ENCODE peak calls at places on chromosome 5, in nine cellular contexts. P is heart left ventricle, A is IMR-90, N is HCT116, Q is adrenal gland, S is esophagus muscularis mucosa, T is A549, U is uterus, F is sigmoid colon. W is an unnamed sample. For H3K9me3, the result is how much of the 10 kb centered on the place peaks cover.

GRCh38 chr5:57412010-57412409 is 70.6 kb downstream of the ACTBL2 start:
- DNase-seq in F (no peak), A (peak), Q (no peak), U (no peak), P (no peak), N (no peak), T (no peak), S (no peak), W (no peak)

GRCh38 chr5:74085782-74086181 is 459.8 kb downstream of the ARHGEF28 start:
- DNase-seq in Q (no peak), A (no peak), S (peak), N (no peak), T (no peak), F (no peak), U (no peak), P (no peak), W (no peak)

GRCh38 chr5:38463634-38464521 is 92.6 kb downstream of the LIFR start:
- DNase-seq in F (peak), P (no peak), N (peak), Q (peak), U (peak), T (peak), S (peak), A (peak), W (no peak)

GRCh38 chr5:143229896-143230675 is 173.4 kb downstream of the NR3C1 start:
- DNase-seq in F (peak), T (no peak), Q (no peak), P (peak), U (no peak), N (no peak), A (no peak), S (no peak), W (no peak)

GRCh38 chr5:145521066-145521465 is 314.1 kb downstream of the PRELID2 start:
- DNase-seq in S (no peak), F (no peak), A (no peak), P (no peak), U (no peak), N (no peak), T (no peak), Q (no peak), W (no peak)

GRCh38 chr5:116789522-116789921 is 214.9 kb upstream of the SEMA6A start:
- DNase-seq in N (no peak), F (no peak), Q (no peak), A (no peak), S (no peak), U (no peak), P (no peak), T (no peak), W (no peak)

GRCh38 chr5:72427488-72428437 is 79.4 kb downstream of the ZNF366 start:
- DNase-seq in T (no peak), S (no peak), A (peak), U (no peak), P (peak), N (no peak), F (no peak), Q (no peak), W (no peak)

GRCh38 chr5:33311893-33312292 is 128.9 kb upstream of the TARS1 start:
- DNase-seq in U (no peak), A (peak), P (no peak), S (no peak), N (peak), Q (no peak), F (no peak), T (no peak), W (no peak)

GRCh38 chr5:123511648-123512605 is at the start of gene CSNK1G3:
- DNase-seq in T (peak), S (peak), U (peak), Q (peak), A (peak), P (peak), F (peak), N (peak), W (peak)

GRCh38 chr5:68251386-68251785 is 35.8 kb downstream of the PIK3R1 start:
- DNase-seq in P (peak), T (no peak), N (no peak), F (peak), S (no peak), U (peak), A (peak), Q (no peak), W (no peak)

GRCh38 chr5:124729687-124730359 is 16.6 kb downstream of the ZNF608 start:
- DNase-seq in U (no peak), A (no peak), N (no peak), F (no peak), S (no peak), Q (no peak), T (no peak), P (no peak), W (no peak)

GRCh38 chr5:138760448-138761110 is 7.4 kb downstream of the CTNNA1 start:
- DNase-seq in N (no peak), U (no peak), Q (peak), A (peak), T (no peak), P (no peak), S (no peak), F (no peak), W (no peak)

GRCh38 chr5:22754155-22754554 is 99.0 kb downstream of the CDH12 start:
- DNase-seq in S (no peak), A (no peak), F (no peak), N (no peak), P (no peak), Q (no peak), U (no peak), T (no peak), W (no peak)

GRCh38 chr5:36366883-36367282 is 65.2 kb upstream of the RANBP3L start:
- DNase-seq in U (no peak), P (no peak), S (no peak), N (no peak), F (no peak), T (no peak), A (no peak), Q (no peak), W (no peak)

GRCh38 chr5:180304016-180304292 is 12.1 kb upstream of the MAPK9 start:
- DNase-seq in Q (no peak), P (no peak), A (no peak), S (no peak), F (no peak), T (no peak), U (no peak), N (no peak), W (no peak)

GRCh38 chr5:144183254-144183889 is 12.7 kb downstream of the KCTD16 start:
- DNase-seq in U (no peak), N (no peak), S (no peak), A (peak), Q (no peak), F (no peak), P (no peak), T (peak), W (no peak)

GRCh38 chr5:1526681-1527131 is 2.9 kb upstream of the LPCAT1 start:
- DNase-seq in U (peak), Q (no peak), F (peak), N (no peak), S (no peak), A (no peak), T (no peak), P (no peak), W (no peak)

GRCh38 chr5:177557796-177558195 is 3.4 kb upstream of the FAM193B start:
- DNase-seq in P (no peak), F (no peak), T (no peak), A (no peak), Q (no peak), U (no peak), N (no peak), S (no peak), W (no peak)

GRCh38 chr5:177555228-177555627 is 865 bp upstream of the FAM193B start:
- DNase-seq in Q (no peak), P (no peak), T (no peak), U (no peak), S (no peak), N (no peak), F (no peak), A (no peak), W (no peak)

GRCh38 chr5:177554474-177555111 is at the start of gene FAM193B:
- DNase-seq in P (peak), Q (peak), F (peak), U (peak), N (peak), A (peak), S (peak), T (peak), W (peak)

GRCh38 chr5:177555665-177556064 is 1.3 kb upstream of the FAM193B start:
- DNase-seq in A (no peak), F (no peak), U (no peak), Q (no peak), P (no peak), S (no peak), N (no peak), T (no peak), W (no peak)

GRCh38 chr5:177557041-177557647 is 2.8 kb upstream of the FAM193B start:
- DNase-seq in U (no peak), F (no peak), P (no peak), Q (no peak), A (no peak), N (no peak), T (no peak), S (no peak), W (no peak)
- TF ChIP-seq POLR2A in U (no peak), F (no peak), P (no peak), Q (no peak), A (no peak), N (no peak), T (no peak), S (no peak), W (no peak)

DNA sequence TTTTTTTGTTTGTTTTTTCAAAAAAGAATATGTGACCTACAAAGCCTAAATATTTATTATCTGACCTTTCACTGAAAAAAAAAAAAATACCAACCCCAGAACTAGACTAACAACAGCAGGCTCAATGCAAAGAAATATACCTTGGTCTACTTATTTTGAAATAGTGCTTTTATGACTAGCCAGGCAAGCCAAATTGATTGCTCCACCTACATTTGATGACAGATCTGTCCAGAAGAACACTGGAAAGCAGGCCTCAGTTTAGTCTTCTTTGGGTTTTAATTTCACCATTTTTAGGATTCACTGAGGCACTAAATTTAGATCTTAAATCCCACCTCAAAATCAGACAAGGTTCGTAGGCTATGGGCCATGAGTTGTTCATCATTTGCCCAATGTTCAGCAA is 97.3 kb downstream of the PLPP1 start:
- DNase-seq in F (no peak), P (no peak), U (no peak), T (no peak), Q (no peak), S (no peak), A (no peak), N (no peak), W (no peak)
- H3K4me3 ChIP-seq in F (no peak), P (no peak), U (no peak), T (no peak), Q (no peak), S (no peak), A (no peak), N (no peak), W (no peak)

DNA sequence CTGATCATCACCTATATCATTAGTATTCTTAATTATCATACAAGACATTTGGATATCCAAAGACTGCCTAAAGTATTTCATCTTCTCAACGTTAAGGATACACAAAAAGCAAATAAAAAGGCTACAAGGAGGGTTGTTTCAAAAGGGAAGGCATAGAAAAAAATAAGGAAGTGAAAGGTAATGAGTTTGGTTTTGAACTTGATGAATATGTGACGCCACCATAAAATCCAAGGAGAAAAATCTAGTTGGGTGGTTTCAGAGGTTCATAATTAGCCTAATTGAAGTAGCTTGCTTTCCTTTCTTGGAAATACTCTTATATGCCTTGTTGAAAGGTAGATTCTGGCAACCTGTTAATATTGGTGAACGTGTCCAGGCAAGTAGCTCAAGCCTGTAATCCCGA is 96.1 kb upstream of the SGCD start:
- DNase-seq in T (no peak), N (no peak), A (no peak), U (no peak), F (no peak), P (no peak), Q (no peak), S (no peak), W (no peak)
- H3K9me3 ChIP-seq in T (under half), N (under half), A (under half), U (under half), F (under half), P (under half), Q (under half), S (under half), W (under half)

DNA sequence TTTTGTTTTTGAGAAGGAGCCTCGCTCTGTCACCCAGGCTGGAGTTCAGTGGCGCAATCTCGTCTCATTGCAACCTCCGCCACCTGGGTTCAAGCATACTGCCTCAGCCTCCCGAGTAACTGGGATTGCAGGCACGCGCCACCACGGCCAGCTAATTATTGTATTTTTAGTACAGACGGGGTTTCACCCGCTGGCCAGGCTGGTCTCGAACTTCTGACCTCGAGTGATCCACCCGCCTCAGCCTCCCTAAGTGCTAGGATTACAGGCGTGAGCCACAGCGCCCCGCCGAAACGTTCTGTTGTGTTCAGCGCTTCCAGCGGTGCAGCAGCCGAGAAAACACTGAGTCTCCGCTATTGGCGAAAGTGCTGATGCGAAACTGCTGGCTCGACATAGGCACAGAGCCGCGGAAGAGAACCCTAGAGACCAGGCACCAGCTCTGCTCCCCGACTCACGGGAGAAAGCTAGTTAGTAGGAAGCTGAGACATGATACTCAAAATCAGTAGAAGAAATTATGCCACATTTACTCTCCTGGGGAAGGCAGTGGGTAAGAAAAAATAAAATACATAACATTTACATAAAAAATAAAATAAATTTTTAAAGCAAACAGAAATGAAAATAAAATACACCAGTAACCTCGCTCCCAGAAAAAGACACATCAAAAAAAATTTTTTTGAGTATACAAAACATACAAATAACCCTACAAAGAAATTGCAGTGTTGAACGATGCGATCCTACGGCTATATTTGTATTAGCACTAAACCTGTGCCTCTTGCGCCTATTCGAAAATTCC is 31.6 kb downstream of the ANXA2R start:
- DNase-seq in F (peak), T (peak), Q (peak), N (peak), S (peak), P (peak), A (peak), U (peak), W (peak)
- TF ChIP-seq POLR2A in F (peak), T (peak), Q (peak), N (no peak), S (no peak), P (no peak), A (no peak), U (peak), W (peak)

DNA sequence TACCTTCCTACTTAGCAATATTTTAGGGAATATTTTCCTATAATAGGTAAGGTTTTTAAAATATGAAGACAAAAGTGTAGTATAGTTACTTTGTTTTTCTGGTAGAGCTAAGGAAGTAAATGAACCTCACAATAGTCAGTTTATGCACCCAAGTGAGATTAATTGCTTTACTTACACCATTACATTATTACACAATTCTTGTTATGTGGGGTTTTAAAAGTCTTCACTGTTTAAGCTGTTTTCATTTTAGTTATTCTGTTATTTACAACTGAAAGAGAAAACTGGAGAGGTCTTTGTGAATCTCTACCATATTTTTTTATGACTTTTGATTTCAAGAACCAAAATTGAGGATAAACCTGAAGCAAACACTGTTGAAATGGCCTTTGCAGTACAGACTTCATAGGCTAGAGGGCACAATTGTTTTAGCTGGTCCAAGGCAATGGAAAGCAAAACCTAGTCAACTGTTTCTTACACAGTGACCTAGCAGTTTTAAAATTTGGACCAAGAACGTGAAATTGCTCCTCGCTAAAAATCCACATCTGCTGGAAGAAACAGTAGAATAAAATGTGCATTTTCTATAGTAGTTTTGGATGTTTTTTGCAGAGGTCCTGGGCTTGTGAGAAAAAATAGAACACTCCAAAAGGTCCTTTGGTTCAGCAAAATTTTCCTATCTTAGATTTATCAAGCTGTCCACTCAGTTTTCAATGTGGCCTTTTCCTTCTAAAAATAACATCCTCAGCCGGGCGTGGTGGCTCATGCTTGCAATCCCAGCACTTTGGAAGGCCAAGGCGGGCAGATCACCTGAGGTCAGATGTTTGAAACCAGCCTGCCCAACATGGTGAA is 66.4 kb upstream of the FER start:
- DNase-seq in P (no peak), T (peak), S (no peak), U (peak), N (peak), Q (peak), A (peak), F (no peak), W (no peak)
- H3K4me3 ChIP-seq in P (no peak), T (no peak), S (no peak), U (no peak), N (no peak), Q (no peak), A (no peak), F (no peak), W (no peak)

GRCh38 chr5:3002230-3002629 is 250.8 kb upstream of the IRX2 start:
- DNase-seq in Q (no peak), U (no peak), F (no peak), S (no peak), N (no peak), P (no peak), T (no peak), A (no peak), W (no peak)
- H3K9me3 ChIP-seq in Q (under half), U (under half), F (under half), S (under half), N (under half), P (under half), T (under half), A (under half), W (under half)

DNA sequence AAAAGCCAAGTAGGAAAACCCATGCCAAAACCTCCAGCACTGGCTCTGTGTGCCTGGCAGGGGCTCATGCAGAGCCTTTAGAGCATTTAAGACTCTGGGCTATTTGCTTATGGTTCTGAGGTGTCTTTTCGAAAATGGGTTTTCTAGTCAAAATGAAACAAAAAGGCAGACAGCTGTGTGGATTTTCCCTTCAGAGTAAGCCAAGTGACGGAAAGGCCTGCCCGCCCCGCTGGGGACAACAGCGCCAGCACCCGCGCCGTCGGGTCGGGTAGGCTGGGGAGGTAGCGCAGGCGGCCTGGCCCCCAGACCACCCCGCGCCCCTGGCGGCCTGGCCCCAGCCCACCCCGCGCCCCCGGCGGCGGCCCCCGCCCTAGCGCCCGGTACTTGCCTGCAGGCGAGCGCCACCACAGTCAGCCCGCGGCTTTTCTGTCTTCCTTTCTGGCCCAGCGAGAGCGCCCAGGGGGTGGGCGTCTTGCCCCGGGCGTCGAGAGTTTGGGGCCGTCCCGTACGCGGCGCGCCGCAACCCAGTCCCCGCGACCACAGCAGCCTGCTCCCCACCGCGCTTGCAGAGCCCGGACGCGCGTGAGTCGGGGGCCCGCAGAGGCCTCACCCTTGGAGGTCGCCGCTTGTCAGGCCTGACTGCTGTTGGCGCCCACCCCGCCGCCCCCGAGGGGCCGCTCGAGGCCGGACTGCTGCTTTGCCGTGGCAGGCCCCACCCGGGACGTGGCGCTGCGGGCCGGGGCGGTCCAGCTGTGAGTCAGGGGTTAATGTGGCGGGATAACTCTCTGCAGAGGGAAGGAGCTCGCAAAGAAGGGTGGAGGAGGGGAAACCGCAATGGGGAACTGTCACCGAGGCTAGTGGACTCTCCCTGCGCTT is at the start of gene TICAM2:
- DNase-seq in P (peak), S (no peak), Q (peak), T (peak), N (no peak), U (peak), A (peak), F (peak), W (peak)
- TF ChIP-seq POLR2A in P (no peak), S (no peak), Q (peak), T (no peak), N (no peak), U (peak), A (peak), F (no peak), W (no peak)

GRCh38 chr5:91438871-91439270 is 55.8 kb upstream of the ARRDC3 start:
- DNase-seq in Q (no peak), F (no peak), P (no peak), U (no peak), A (no peak), S (no peak), N (peak), T (no peak), W (no peak)

GRCh38 chr5:91430949-91431348 is 47.8 kb upstream of the ARRDC3 start:
- DNase-seq in T (no peak), S (no peak), Q (no peak), A (no peak), F (no peak), P (no peak), U (no peak), N (no peak), W (no peak)

GRCh38 chr5:91434348-91434747 is 51.2 kb upstream of the ARRDC3 start:
- DNase-seq in Q (no peak), P (no peak), T (no peak), A (no peak), U (no peak), F (no peak), S (no peak), N (no peak), W (no peak)

GRCh38 chr5:91436241-91436640 is 53.1 kb upstream of the ARRDC3 start:
- DNase-seq in Q (no peak), S (no peak), P (no peak), A (no peak), T (no peak), F (no peak), N (no peak), U (no peak), W (no peak)

DNA sequence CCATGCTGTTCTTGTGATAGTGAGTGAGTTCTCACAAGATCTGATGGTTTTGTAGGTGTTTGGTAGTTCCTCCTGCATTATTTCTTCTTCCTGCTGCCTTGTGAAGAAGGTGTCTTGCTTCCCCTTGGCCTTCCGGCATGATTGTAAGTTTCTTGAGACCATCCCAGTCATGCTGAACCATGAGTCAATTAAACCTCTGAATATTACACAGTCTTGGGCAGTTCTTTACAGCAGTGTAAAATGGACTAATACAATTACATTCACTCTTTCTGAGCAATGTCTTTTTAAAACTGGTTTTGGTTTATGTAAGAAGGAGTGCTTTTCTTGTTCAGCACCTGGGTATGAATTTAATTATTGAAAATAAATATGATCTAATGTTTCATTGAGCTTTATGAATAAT is 50.7 kb upstream of the ARRDC3 start:
- DNase-seq in U (no peak), P (no peak), T (no peak), S (no peak), A (no peak), N (no peak), Q (no peak), F (no peak), W (no peak)
- H3K4me3 ChIP-seq in U (no peak), P (no peak), T (no peak), S (no peak), A (no peak), N (no peak), Q (no peak), F (no peak), W (no peak)